ENCODE peak calls at places on chromosomes 5 and 9, in five cellular contexts. K is stomach, C is Peyer's patch, M is spleen, F is sigmoid colon. O is an unnamed sample.

GRCh38 chr5:88480766-88481499 is 212.3 kb upstream of the TMEM161B start:
- DNase-seq in M (no peak), C (no peak), K (no peak), F (no peak), O (no peak)

GRCh38 chr5:175444905-175445456 is 999 bp upstream of the DRD1 start:
- DNase-seq in M (no peak), C (no peak), K (no peak), F (no peak), O (no peak)

GRCh38 chr5:79235222-79235577 is 731 bp upstream of the JMY start:
- DNase-seq in C (no peak), K (no peak), F (no peak), M (no peak), O (no peak)

GRCh38 chr5:93681432-93681831 is 60.0 kb downstream of the POU5F2 start:
- DNase-seq in M (no peak), K (no peak), C (no peak), F (no peak), O (no peak)

GRCh38 chr5:78907255-78907886 is 77.7 kb downstream of the ARSB start:
- DNase-seq in C (peak), K (no peak), F (peak), M (no peak), O (peak)

GRCh38 chr9:14313378-14313940 is 482 bp downstream of the NFIB start:
- DNase-seq in F (no peak), K (peak), M (no peak), C (no peak), O (peak)

GRCh38 chr9:126733005-126733404 is 71.8 kb upstream of the ZBTB43 start:
- DNase-seq in K (no peak), C (no peak), M (no peak), F (no peak), O (no peak)

GRCh38 chr5:91143840-91144239 is 239.3 kb downstream of the ARRDC3 start:
- DNase-seq in M (no peak), C (no peak), K (no peak), F (no peak), O (no peak)

GRCh38 chr5:65926893-65927292 is 518 bp downstream of the ERBIN start:
- DNase-seq in F (no peak), M (no peak), C (peak), K (no peak), O (no peak)

GRCh38 chr5:120463991-120464626 is at the start of gene PRR16:
- DNase-seq in F (peak), K (peak), C (peak), M (peak), O (peak)

GRCh38 chr5:15116996-15117395 is 245.4 kb upstream of the ANKH start:
- DNase-seq in F (no peak), K (no peak), C (no peak), M (no peak), O (no peak)

GRCh38 chr5:97528941-97529340 is 345.9 kb upstream of the RIOK2 start:
- DNase-seq in F (no peak), M (no peak), K (no peak), C (no peak), O (peak)

GRCh38 chr5:74035521-74035937 is 409.5 kb downstream of the ARHGEF28 start:
- DNase-seq in M (no peak), C (no peak), F (no peak), K (no peak), O (peak)

GRCh38 chr5:61673007-61673735 is 341.1 kb downstream of the ZSWIM6 start:
- DNase-seq in M (no peak), K (peak), C (no peak), F (no peak), O (peak)

GRCh38 chr9:27125030-27125429 is 16.0 kb downstream of the TEK start:
- DNase-seq in K (peak), M (no peak), C (no peak), F (peak), O (peak)

GRCh38 chr5:174327317-174327864 is 281.9 kb downstream of the NSG2 start:
- DNase-seq in K (peak), C (no peak), M (no peak), F (no peak), O (no peak)

GRCh38 chr5:63919763-63920478 is 42.3 kb downstream of the HTR1A start:
- DNase-seq in M (no peak), C (no peak), K (no peak), F (no peak), O (no peak)

GRCh38 chr5:150358261-150359095 is 981 bp downstream of the TCOF1 start:
- DNase-seq in M (no peak), K (no peak), C (no peak), F (no peak), O (peak)

GRCh38 chr9:133701981-133702797 is 36.0 kb downstream of the SARDH start:
- DNase-seq in F (peak), M (peak), K (no peak), C (peak), O (no peak)

GRCh38 chr5:56662891-56663290 is 152.5 kb upstream of the MAP3K1 start:
- DNase-seq in F (no peak), M (no peak), K (no peak), C (no peak), O (no peak)

GRCh38 chr5:9356306-9356942 is 189.5 kb downstream of the SEMA5A start:
- DNase-seq in C (no peak), F (no peak), M (no peak), K (no peak), O (no peak)

GRCh38 chr5:116176124-116176523 is 91.3 kb downstream of the COMMD10 start:
- DNase-seq in F (no peak), M (no peak), K (no peak), C (no peak), O (no peak)

GRCh38 chr5:109350537-109351270 is 59.1 kb downstream of the PJA2 start:
- DNase-seq in M (no peak), C (no peak), K (no peak), F (no peak), O (no peak)

GRCh38 chr5:112931473-112931872 is 9.4 kb upstream of the REEP5 start:
- DNase-seq in F (no peak), M (no peak), C (no peak), K (no peak), O (no peak)

GRCh38 chr5:79474416-79475173 is 39.3 kb downstream of the HOMER1 start:
- DNase-seq in C (no peak), K (no peak), M (no peak), F (no peak), O (no peak)

GRCh38 chr5:180390441-180391190 is 37.5 kb upstream of the GFPT2 start:
- DNase-seq in K (no peak), M (no peak), C (no peak), F (no peak), O (no peak)

GRCh38 chr9:98565152-98566135 is 143.3 kb downstream of the GABBR2 start:
- DNase-seq in K (no peak), F (no peak), M (no peak), C (no peak), O (no peak)

DNA sequence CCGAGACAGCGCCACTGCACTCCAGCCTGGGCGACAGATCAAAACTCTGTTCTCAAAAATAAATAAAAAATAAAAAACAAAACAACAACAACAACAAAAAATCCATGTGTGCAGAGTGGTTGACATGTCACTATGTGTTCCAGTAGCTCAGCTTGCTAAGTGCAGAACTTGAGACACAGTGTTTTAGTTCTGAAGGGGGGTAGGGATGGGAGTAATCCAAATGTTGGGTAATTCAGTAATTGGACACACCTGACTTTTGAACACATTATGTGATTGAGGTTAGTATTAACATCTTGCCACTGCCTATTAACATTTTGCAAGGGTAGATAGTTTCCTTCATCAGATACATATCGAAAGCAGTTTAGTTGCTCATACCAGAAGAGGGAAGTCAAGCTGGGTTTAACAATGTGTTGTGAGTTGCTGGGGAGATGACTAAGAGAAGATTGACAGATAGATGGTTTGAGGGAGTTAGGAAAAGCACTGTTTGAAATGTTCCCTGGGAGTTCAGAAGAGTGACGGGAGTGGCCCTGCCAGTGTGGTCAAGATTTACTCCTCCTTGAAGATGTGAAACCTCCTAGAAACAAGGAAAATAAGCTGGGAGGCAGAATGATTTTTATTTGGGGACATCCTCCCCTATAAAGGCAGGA is 928 bp downstream of the HACD4 start:
- DNase-seq in M (no peak), C (no peak), K (no peak), F (no peak), O (peak)
- TF ChIP-seq POLR2A in M (no peak), C (no peak), K (no peak), F (no peak), O (no peak)

DNA sequence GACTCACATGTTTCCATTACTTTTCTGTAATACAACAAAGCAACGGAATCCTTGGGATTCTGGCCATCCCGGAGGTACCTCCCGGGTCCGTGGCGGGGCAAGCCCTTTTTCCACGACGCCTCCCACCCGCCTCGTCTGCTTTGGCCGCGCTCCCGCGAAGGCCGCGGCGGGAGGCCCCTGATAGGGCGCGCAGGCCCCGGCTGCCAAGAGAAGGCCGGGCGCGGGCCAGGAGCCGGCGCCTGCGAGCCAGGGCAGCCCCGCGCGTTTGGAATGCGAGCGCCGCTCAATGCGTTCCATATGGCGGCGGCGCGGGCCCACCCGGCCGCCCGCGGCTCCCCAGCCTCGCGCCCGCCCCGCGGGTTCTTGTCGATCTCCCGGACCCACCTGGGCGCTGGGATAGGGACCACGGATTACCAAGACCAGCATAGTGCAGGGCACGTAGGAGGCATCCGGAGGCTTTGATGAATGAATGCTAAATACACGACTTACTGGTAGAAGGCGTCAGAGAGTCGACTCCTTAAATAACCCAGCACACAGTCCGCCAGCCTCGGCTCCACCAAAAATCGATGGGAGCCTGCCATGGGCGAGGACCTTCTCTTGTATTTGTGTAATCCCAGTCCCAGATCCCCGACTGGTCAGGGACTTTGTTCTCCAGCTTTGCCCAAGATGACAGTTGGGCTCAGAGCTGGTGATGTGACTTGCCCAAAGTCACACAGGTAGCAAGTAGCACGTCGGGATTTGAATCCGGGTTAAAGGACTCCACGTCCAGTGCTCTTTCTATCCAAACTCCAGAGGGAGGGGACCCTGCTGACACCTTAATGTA is 17.6 kb upstream of the PHF19 start:
- DNase-seq in M (no peak), K (peak), F (no peak), C (no peak), O (peak)
- TF ChIP-seq POLR2A in M (no peak), K (no peak), F (no peak), C (no peak), O (no peak)

GRCh38 chr9:35095175-35095574 is 1.2 kb downstream of the PIGO start:
- DNase-seq in F (no peak), K (no peak), C (no peak), M (no peak), O (no peak)

GRCh38 chr9:35102769-35103659 is at the start of gene STOML2:
- DNase-seq in C (peak), M (peak), K (peak), F (peak), O (peak)

GRCh38 chr9:35102465-35102768 is 514 bp downstream of the STOML2 start:
- DNase-seq in M (peak), F (no peak), C (no peak), K (no peak), O (no peak)

GRCh38 chr9:35096035-35096849 is at the start of gene PIGO:
- DNase-seq in K (peak), F (peak), M (peak), C (peak), O (peak)

DNA sequence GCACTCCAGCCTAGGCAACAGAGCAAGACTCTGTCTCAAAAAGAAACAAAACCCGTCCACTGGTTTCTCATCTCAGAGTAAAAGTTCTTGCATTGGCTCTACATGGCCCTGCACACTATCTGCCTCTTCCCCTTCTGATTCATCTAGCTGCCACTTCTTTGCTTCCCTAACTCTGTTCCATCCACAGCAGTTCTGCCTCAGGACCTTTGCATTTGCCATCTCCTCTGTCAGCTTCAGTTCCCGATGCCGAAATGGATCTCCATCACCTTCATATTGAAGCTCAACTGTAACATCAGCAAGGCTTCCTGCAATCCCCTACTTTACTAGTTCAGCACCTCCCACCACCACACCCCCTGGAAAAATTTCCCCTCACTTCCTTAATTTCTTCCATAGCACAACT is 1.2 kb upstream of the PIGO start:
- DNase-seq in K (no peak), M (no peak), F (no peak), C (no peak), O (no peak)
- TF ChIP-seq POLR2A in K (no peak), M (no peak), F (no peak), C (no peak), O (no peak)

GRCh38 chr9:127802576-127803443 is at the start of gene FPGS:
- DNase-seq in K (peak), M (peak), C (peak), F (peak), O (peak)
- TF ChIP-seq POLR2A in K (no peak), M (peak), C (peak), F (peak), O (peak)

DNA sequence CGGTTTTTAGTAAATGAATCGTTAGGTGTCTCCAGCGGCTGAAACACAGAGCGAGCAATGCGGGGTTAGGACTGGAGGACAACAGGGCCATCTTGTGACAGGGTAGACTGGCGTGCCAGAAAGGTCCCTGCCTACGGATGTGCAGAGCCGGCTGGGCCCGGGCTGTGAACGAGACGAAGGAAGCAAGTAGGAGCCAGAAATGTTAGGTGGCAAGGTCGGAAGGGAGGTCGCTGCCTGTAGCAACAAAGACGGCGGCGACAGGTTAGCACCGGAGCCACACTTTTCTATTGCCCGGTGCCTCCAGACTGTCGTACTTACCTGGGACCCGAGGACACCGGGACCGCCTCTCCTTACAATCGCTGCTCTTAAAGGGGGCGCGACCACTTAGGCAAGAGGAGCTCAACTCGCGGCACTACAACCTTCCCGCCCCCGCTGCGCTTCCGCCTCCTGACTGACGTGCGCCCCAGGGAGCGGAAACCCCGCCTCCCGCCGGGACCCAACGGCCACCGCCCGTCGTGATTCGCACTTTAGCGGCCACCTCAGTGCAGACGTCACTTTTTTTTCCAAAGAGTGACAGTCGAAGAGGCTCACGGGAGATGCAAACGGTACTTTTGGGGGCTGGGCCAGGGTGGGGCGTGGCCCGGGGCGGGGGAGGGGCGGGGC is at the start of gene INIP:
- DNase-seq in F (peak), M (peak), C (peak), K (peak), O (peak)
- TF ChIP-seq POLR2A in F (peak), M (peak), C (peak), K (no peak), O (peak)

GRCh38 chr5:141923443-141924313 is at the start of gene DELE1:
- DNase-seq in C (peak), M (peak), K (peak), F (peak), O (peak)
- TF ChIP-seq POLR2A in C (peak), M (peak), K (no peak), F (peak), O (peak)

GRCh38 chr9:131436865-131437271 is 43.0 kb downstream of the PRRC2B start:
- DNase-seq in K (no peak), F (peak), M (peak), C (no peak), O (no peak)
- TF ChIP-seq POLR2A in K (no peak), F (no peak), M (no peak), C (no peak), O (no peak)

O was measured in endothelial cell of umbilical vein.